ENCODE peak calls at places on chromosomes 5 and 9, in four cellular contexts. B is GM23338, Z is prostate gland, D is SK-N-SH. I is an unnamed sample.

GRCh38 chr5:168946363-168946762 is 354.6 kb downstream of the SLIT3 start:
- DNase-seq in B (peak; percentile 75), Z (no peak), D (peak; percentile 69), I (no peak)

GRCh38 chr5:150762216-150762615 is 3.4 kb upstream of the DCTN4 start:
- DNase-seq in B (no peak), Z (no peak), D (no peak), I (no peak)

GRCh38 chr5:138188632-138189031 is 9.7 kb downstream of the KIF20A start:
- DNase-seq in B (no peak), Z (no peak), D (no peak), I (no peak)

GRCh38 chr5:132410451-132411381 is 41.2 kb downstream of the SLC22A5 start:
- DNase-seq in B (peak; percentile 93), Z (peak; percentile 64), D (peak; percentile 95), I (peak; percentile 94)

GRCh38 chr5:114176356-114176755 is 185.5 kb upstream of the KCNN2 start:
- DNase-seq in B (no peak), Z (no peak), D (no peak), I (no peak)

GRCh38 chr9:106479679-106480078 is 383.3 kb upstream of the ZNF462 start:
- DNase-seq in B (no peak), Z (no peak), D (no peak), I (no peak)

GRCh38 chr9:133188006-133188842 is 20.8 kb downstream of the OBP2B start:
- DNase-seq in B (peak; percentile 80), Z (no peak), D (peak; percentile 57), I (no peak)

GRCh38 chr9:134025606-134026541 is 593 bp downstream of the BRD3OS start:
- DNase-seq in B (peak; percentile 82), Z (no peak), D (peak; percentile 77), I (no peak)

GRCh38 chr5:31186672-31187267 is 6.7 kb upstream of the CDH6 start:
- DNase-seq in B (peak; percentile 72), Z (no peak), D (peak; percentile 37), I (no peak)

GRCh38 chr5:142422426-142422825 is 97.6 kb upstream of the SPRY4 start:
- DNase-seq in B (no peak), Z (no peak), D (no peak), I (no peak)

GRCh38 chr5:28648108-28648507 is 1609.7 kb upstream of the CDH9 start:
- DNase-seq in B (peak; percentile 72), Z (no peak), D (peak; percentile 1), I (no peak)

GRCh38 chr5:68268363-68269130 is 53.0 kb downstream of the PIK3R1 start:
- DNase-seq in B (no peak), Z (no peak), D (no peak), I (no peak)

GRCh38 chr5:18281947-18282557 is 647.8 kb downstream of the TAF11L14 start:
- DNase-seq in B (peak; percentile 32), Z (no peak), D (peak; percentile 51), I (no peak)

GRCh38 chr5:119302916-119303897 is 52.6 kb upstream of the TNFAIP8 start:
- DNase-seq in B (no peak), Z (no peak), D (no peak), I (no peak)

GRCh38 chr9:129175515-129175824 is 2.6 kb downstream of the IER5L start:
- DNase-seq in B (no peak), Z (no peak), D (no peak), I (no peak)

GRCh38 chr9:99977042-99977792 is 70.8 kb downstream of the STX17 start:
- DNase-seq in B (no peak), Z (no peak), D (no peak), I (no peak)

GRCh38 chr9:113219186-113219936 is 1.7 kb downstream of the FKBP15 start:
- DNase-seq in B (no peak), Z (no peak), D (no peak), I (no peak)

GRCh38 chr9:17315341-17315740 is 180.5 kb downstream of the CNTLN start:
- DNase-seq in B (no peak), Z (no peak), D (no peak), I (no peak)

GRCh38 chr9:137021979-137022619 is 5.9 kb downstream of the ABCA2 start:
- DNase-seq in B (peak; percentile 98), Z (no peak), D (peak; percentile 90), I (no peak)

GRCh38 chr9:88661759-88662158 is 126.8 kb downstream of the NXNL2 start:
- DNase-seq in B (no peak), Z (no peak), D (no peak), I (no peak)

GRCh38 chr5:55914971-55915370 is 63.8 kb downstream of the IL31RA start:
- DNase-seq in B (no peak), Z (no peak), D (no peak), I (peak; percentile 62)

GRCh38 chr9:97362777-97363545 is 48.9 kb upstream of the TDRD7 start:
- DNase-seq in B (no peak), Z (no peak), D (no peak), I (no peak)

GRCh38 chr5:174082286-174082685 is 36.8 kb downstream of the NSG2 start:
- DNase-seq in B (no peak), Z (no peak), D (no peak), I (no peak)

GRCh38 chr9:5988265-5988664 is 27.2 kb downstream of the RANBP6 start:
- DNase-seq in B (peak; percentile 11), Z (no peak), D (no peak), I (no peak)

GRCh38 chr5:138653502-138653901 is 78.3 kb upstream of the HSPA9 start:
- DNase-seq in B (peak; percentile 46), Z (no peak), D (no peak), I (no peak)

GRCh38 chr9:137412431-137412830 is 10.5 kb downstream of the EXD3 start:
- DNase-seq in B (no peak), Z (no peak), D (no peak), I (no peak)

GRCh38 chr5:53048248-53048647 is 59.1 kb downstream of the ITGA2 start:
- DNase-seq in B (no peak), Z (no peak), D (no peak), I (no peak)

GRCh38 chr9:70205366-70206020 is 53.3 kb upstream of the SMC5 start:
- DNase-seq in B (no peak), Z (peak; percentile 68), D (no peak), I (no peak)

GRCh38 chr9:76401580-76402354 is 7.5 kb upstream of the RFK start:
- DNase-seq in B (no peak), Z (no peak), D (no peak), I (no peak)

GRCh38 chr9:124790301-124790700 is 13.4 kb downstream of the OLFML2A start:
- DNase-seq in B (no peak), Z (no peak), D (no peak), I (no peak)

GRCh38 chr9:124792257-124792975 is 15.5 kb downstream of the OLFML2A start:
- DNase-seq in B (no peak), Z (no peak), D (no peak), I (no peak)

GRCh38 chr9:124794902-124795491 is 18.1 kb downstream of the OLFML2A start:
- DNase-seq in B (no peak), Z (no peak), D (no peak), I (no peak)

GRCh38 chr9:124791106-124791505 is 14.2 kb downstream of the OLFML2A start:
- DNase-seq in B (no peak), Z (no peak), D (no peak), I (no peak)

DNA sequence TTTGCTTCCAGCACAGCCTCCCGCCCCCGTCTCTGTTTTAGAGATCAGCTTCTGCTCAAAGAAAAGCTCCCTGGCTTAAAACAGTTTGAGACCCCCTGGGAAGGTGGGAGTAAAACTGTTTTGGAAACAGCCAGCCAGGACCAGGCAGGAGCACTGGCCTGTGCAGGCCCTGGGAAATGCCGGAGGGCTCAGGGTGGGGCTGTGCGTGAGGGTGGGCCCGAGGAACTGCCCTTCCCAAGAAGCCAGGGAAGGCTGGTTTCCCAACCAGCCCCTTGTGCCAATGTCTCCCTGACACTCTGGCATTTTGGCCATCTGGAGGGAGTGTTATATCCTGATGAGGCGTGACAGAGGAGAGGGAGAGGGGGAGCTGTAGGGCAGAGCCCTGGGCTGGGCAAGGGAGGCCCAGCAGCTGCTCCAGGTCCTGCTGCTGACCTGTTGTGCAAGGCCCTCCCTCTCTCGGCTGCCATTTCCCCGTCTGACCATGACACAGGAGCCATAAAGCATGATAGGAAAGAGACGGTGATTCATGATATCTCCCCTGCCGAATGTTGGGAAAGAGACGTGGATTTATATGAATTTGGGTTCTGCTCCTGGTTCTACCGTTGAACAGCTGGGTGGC is 16.2 kb downstream of the OLFML2A start:
- DNase-seq in B (no peak), Z (no peak), D (no peak), I (no peak)
- TF ChIP-seq POLR2AphosphoS5 in B (no peak), Z (no peak), D (no peak), I (no peak)

GRCh38 chr5:34699155-34700077 is 43.3 kb downstream of the RAI14 start:
- DNase-seq in B (peak; percentile 84), Z (peak; percentile 54), D (no peak), I (no peak)
- TF ChIP-seq POLR2AphosphoS5 in B (no peak), Z (peak; percentile 63), D (no peak), I (no peak)

DNA sequence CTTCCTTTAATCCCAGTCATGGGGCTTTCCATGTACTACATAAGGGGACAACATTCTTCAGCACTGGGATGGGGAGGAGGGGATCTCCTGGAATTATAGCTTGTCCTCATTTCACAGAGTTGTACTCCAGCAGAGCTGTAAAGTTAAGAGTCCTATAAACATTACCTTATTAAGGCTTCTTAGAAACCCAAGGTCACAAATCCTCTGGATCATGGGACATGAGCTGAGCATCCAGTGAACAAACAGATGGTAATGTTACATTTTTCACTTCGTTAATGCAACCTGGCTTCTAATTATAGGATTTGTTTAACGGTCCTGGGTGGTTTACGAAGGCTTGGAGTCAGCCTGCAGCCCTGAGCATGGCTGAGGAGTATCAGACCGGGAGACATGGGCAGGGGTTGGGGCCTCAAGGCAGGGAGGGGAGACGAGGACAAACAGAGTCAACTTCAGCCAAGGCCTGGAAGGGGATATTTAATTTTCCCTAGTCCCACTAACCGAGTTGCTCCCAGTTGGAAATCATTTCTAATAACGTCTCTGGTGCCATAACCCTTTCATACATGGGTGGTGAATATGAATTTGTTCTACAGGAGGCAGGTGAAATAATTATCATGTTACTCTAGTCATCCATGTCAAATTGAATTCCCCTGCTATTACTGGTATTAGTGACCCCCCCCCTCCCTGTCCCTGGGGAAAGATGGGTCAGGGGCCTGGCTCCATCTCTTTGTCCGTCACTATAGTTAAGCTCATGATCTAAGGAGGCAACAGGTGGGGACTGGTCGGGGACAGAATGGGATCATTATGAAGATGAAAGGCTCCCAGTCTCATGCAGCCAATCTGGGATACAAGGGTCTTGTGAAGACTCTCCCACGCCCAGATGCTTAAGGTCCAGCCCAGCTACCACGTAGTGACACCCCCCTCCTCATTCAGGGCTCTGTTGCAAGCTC is 10.7 kb upstream of the IL17B start:
- DNase-seq in B (no peak), Z (no peak), D (no peak), I (no peak)
- TF ChIP-seq POLR2AphosphoS5 in B (no peak), Z (peak; percentile 80), D (no peak), I (peak; percentile 84)

GRCh38 chr9:85726737-85727136 is 15.0 kb downstream of the AGTPBP1 start:
- DNase-seq in B (no peak), Z (no peak), D (no peak), I (no peak)

GRCh38 chr9:85717220-85717619 is 24.5 kb downstream of the AGTPBP1 start:
- DNase-seq in B (no peak), Z (no peak), D (no peak), I (no peak)

GRCh38 chr9:85727500-85727899 is 14.3 kb downstream of the AGTPBP1 start:
- DNase-seq in B (no peak), Z (no peak), D (no peak), I (no peak)

DNA sequence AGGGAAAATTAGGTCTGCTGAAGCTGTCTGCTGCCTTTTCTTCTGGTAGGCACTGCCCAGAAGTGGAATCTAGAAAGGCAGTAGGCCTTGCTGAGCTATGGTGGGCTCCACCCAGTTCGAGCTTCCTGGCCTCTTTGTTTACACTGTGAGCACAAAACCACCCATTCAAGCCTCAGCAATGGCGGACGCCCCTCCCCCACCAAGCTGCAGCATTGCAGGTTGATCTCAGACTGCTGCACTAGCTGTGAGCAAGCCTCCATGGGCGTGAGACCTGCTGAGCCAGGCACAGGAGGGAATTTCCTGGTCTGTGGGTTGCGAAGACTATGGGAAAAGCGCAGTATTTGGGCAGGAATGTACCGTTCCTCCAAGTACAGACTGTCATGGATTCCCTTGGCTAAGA is 18.5 kb downstream of the AGTPBP1 start:
- DNase-seq in B (peak; percentile 86), Z (no peak), D (no peak), I (no peak)
- TF ChIP-seq POLR2AphosphoS5 in B (peak; percentile 41), Z (no peak), D (no peak), I (no peak)

I was measured in esophagus muscularis mucosa.